ENCODE peak calls at places on chromosomes 12 and 14, in five cellular contexts. W, G, A, I and J are unnamed samples.

GRCh38 chr14:101022916-101023435 is 119.5 kb upstream of the RTL1 start:
- DNase-seq in W (no peak), G (no peak), A (no peak), I (no peak), J (no peak)

GRCh38 chr14:32608880-32609279 is 279.8 kb downstream of the AKAP6 start:
- DNase-seq in W (no peak), G (no peak), A (no peak), I (no peak), J (no peak)

GRCh38 chr12:88419794-88420193 is 160.5 kb downstream of the KITLG start:
- DNase-seq in W (peak; percentile 61), G (no peak), A (no peak), I (no peak), J (no peak)

GRCh38 chr12:103442187-103442564 is 53.6 kb downstream of the C12orf42 start:
- DNase-seq in W (no peak), G (no peak), A (no peak), I (no peak), J (no peak)

GRCh38 chr12:59375633-59376032 is 220.2 kb upstream of the SLC16A7 start:
- DNase-seq in W (no peak), G (no peak), A (no peak), I (no peak), J (peak; percentile 37)

GRCh38 chr12:99996095-99996494 is 11.4 kb upstream of the ANKS1B start:
- DNase-seq in W (no peak), G (no peak), A (no peak), I (no peak), J (no peak)

GRCh38 chr12:13805038-13805437 is 176.4 kb downstream of the GRIN2B start:
- DNase-seq in W (no peak), G (no peak), A (no peak), I (no peak), J (no peak)

GRCh38 chr12:64097346-64098105 is 124.6 kb downstream of the KICS2 start:
- DNase-seq in W (no peak), G (no peak), A (no peak), I (no peak), J (no peak)

GRCh38 chr12:6778212-6778570 is 5.9 kb downstream of the LAG3 start:
- DNase-seq in W (peak; percentile 50), G (no peak), A (no peak), I (no peak), J (no peak)

GRCh38 chr12:96121271-96121711 is 72.9 kb upstream of the ELK3 start:
- DNase-seq in W (no peak), G (no peak), A (no peak), I (no peak), J (no peak)

GRCh38 chr14:74949211-74949610 is 6.2 kb downstream of the PGF start:
- DNase-seq in W (no peak), G (no peak), A (no peak), I (no peak), J (no peak)

GRCh38 chr14:29584992-29585391 is 342.7 kb downstream of the PRKD1 start:
- DNase-seq in W (peak; percentile 94), G (peak; percentile 30), A (no peak), I (peak; percentile 47), J (peak; percentile 77)

GRCh38 chr12:117576053-117576452 is 214.6 kb upstream of the NOS1 start:
- DNase-seq in W (no peak), G (no peak), A (no peak), I (no peak), J (no peak)

GRCh38 chr12:6430124-6430989 is 14.4 kb upstream of the CD27 start:
- DNase-seq in W (peak; percentile 97), G (no peak), A (peak; percentile 61), I (peak; percentile 85), J (peak; percentile 45)

GRCh38 chr12:64568313-64568712 is 42.0 kb upstream of the RASSF3 start:
- DNase-seq in W (no peak), G (no peak), A (no peak), I (no peak), J (no peak)

GRCh38 chr14:22535126-22535525 is 53.9 kb downstream of the DAD1 start:
- DNase-seq in W (no peak), G (no peak), A (no peak), I (no peak), J (no peak)

GRCh38 chr12:95551305-95551704 is at the start of gene USP44:
- DNase-seq in W (no peak), G (no peak), A (peak; percentile 38), I (no peak), J (no peak)

GRCh38 chr14:72023128-72024042 is 91.2 kb downstream of the RGS6 start:
- DNase-seq in W (no peak), G (no peak), A (no peak), I (no peak), J (no peak)

GRCh38 chr12:3218150-3218845 is 141.1 kb downstream of the TSPAN9 start:
- DNase-seq in W (peak; percentile 86), G (no peak), A (no peak), I (peak; percentile 89), J (peak; percentile 100)